ENCODE peak calls at places on chromosomes 12 and 14, in nine cellular contexts. O is GF-D8; L is CD8-positive, alpha-beta T cell; A is stimulated activated CD8-positive, alpha-beta memory T cell treated with anti-CD3 and anti-CD28 coated beads, Interleukin-7, amount 100 ng/mL, for 1 hour; M is CD8-positive, alpha-beta memory T cell; X is HS-5; Q is ACHN; V is NCI-H1105 treated with DMSO at 0.1 percent for 48 hours; R is uterus. D is an unnamed sample.

GRCh38 chr14:21104448-21105060 is 3.7 kb downstream of the TMEM253 start:
- DNase-seq in O (peak; percentile 49), L (peak; percentile 63), A (peak; percentile 39), M (peak; percentile 53), X (no peak), Q (peak; percentile 80), V (peak; percentile 86), R (peak; percentile 77), D (peak; percentile 90)

GRCh38 chr14:67541448-67542387 is 8.6 kb downstream of the PLEKHH1 start:
- DNase-seq in O (no peak), L (peak; percentile 17), A (no peak), M (no peak), X (no peak), Q (no peak), V (no peak), R (no peak), D (no peak)

GRCh38 chr12:132162508-132163031 is 18.3 kb downstream of the NOC4L start:
- DNase-seq in O (peak; percentile 84), L (no peak), A (no peak), M (no peak), X (peak; percentile 58), Q (peak; percentile 51), V (peak; percentile 68), R (no peak), D (no peak)

GRCh38 chr14:75428230-75429104 is 645 bp downstream of the JDP2 start:
- DNase-seq in O (no peak), L (peak; percentile 11), A (no peak), M (no peak), X (no peak), Q (peak; percentile 40), V (no peak), R (peak; percentile 43), D (no peak)

GRCh38 chr12:122681814-122682213 is 21.3 kb downstream of the HCAR2 start:
- DNase-seq in O (peak; percentile 6), L (no peak), A (no peak), M (no peak), X (no peak), Q (no peak), V (no peak), R (no peak), D (no peak)

GRCh38 chr14:68345738-68346137 is 447.1 kb downstream of the ZFP36L1 start:
- DNase-seq in O (no peak), L (no peak), A (no peak), M (no peak), X (no peak), Q (no peak), V (no peak), R (no peak), D (no peak)

GRCh38 chr14:101457936-101458535 is 103.3 kb upstream of the DIO3 start:
- DNase-seq in O (no peak), L (no peak), A (no peak), M (no peak), X (no peak), Q (no peak), V (no peak), R (no peak), D (no peak)

GRCh38 chr12:109726511-109727038 is 12.9 kb downstream of the FAM222A start:
- DNase-seq in O (no peak), L (no peak), A (no peak), M (no peak), X (no peak), Q (no peak), V (peak; percentile 12), R (no peak), D (no peak)

GRCh38 chr14:91545946-91546716 is 36.0 kb upstream of the PPP4R3A start:
- DNase-seq in O (no peak), L (no peak), A (no peak), M (no peak), X (no peak), Q (no peak), V (peak; percentile 17), R (no peak), D (no peak)

GRCh38 chr12:131486831-131487230 is 224.1 kb upstream of the SFSWAP start:
- DNase-seq in O (no peak), L (no peak), A (no peak), M (no peak), X (no peak), Q (no peak), V (no peak), R (no peak), D (no peak)

GRCh38 chr12:52323001-52323400 is 1.8 kb upstream of the KRT83 start:
- DNase-seq in O (no peak), L (no peak), A (no peak), M (no peak), X (no peak), Q (no peak), V (no peak), R (no peak), D (no peak)

GRCh38 chr12:108271951-108272729 is 67.0 kb downstream of the CMKLR1 start:
- DNase-seq in O (no peak), L (no peak), A (no peak), M (no peak), X (no peak), Q (no peak), V (no peak), R (no peak), D (no peak)

GRCh38 chr14:55430024-55430690 is 10.3 kb downstream of the TBPL2 start:
- DNase-seq in O (peak; percentile 17), L (peak; percentile 38), A (no peak), M (no peak), X (peak; percentile 35), Q (peak; percentile 63), V (peak; percentile 67), R (peak; percentile 36), D (no peak)

GRCh38 chr14:68285421-68286179 is 466.0 kb downstream of the RAD51B start:
- DNase-seq in O (peak; percentile 90), L (peak; percentile 36), A (no peak), M (peak; percentile 21), X (no peak), Q (no peak), V (no peak), R (no peak), D (no peak)

GRCh38 chr12:124923906-124924734 is 9.7 kb upstream of the UBC start:
- DNase-seq in O (no peak), L (no peak), A (no peak), M (no peak), X (peak; percentile 68), Q (no peak), V (no peak), R (peak; percentile 51), D (no peak)

GRCh38 chr14:36085861-36086260 is 90.7 kb downstream of the PTCSC3 start:
- DNase-seq in O (no peak), L (no peak), A (no peak), M (no peak), X (no peak), Q (no peak), V (no peak), R (no peak), D (no peak)

GRCh38 chr12:131007031-131007793 is 53.5 kb downstream of the ADGRD1 start:
- DNase-seq in O (no peak), L (no peak), A (no peak), M (no peak), X (no peak), Q (no peak), V (no peak), R (peak; percentile 36), D (no peak)

GRCh38 chr12:114687802-114688201 is 3.8 kb upstream of the TBX3 start:
- DNase-seq in O (no peak), L (no peak), A (no peak), M (no peak), X (no peak), Q (no peak), V (no peak), R (no peak), D (no peak)

GRCh38 chr12:117148642-117149041 is 41.6 kb downstream of the FBXO21 start:
- DNase-seq in O (no peak), L (no peak), A (no peak), M (no peak), X (no peak), Q (no peak), V (no peak), R (no peak), D (no peak)

GRCh38 chr14:36021030-36021422 is 155.5 kb downstream of the PTCSC3 start:
- DNase-seq in O (no peak), L (no peak), A (no peak), M (no peak), X (no peak), Q (no peak), V (no peak), R (no peak), D (no peak)

GRCh38 chr14:74947353-74948227 is 7.8 kb downstream of the PGF start:
- DNase-seq in O (no peak), L (no peak), A (no peak), M (no peak), X (no peak), Q (no peak), V (no peak), R (no peak), D (no peak)

GRCh38 chr12:16359512-16360491 is 12.4 kb downstream of the MGST1 start:
- DNase-seq in O (no peak), L (no peak), A (no peak), M (no peak), X (no peak), Q (peak; percentile 73), V (peak; percentile 55), R (no peak), D (no peak)

D was measured in right atrium auricular region.